ENCODE peak calls at places on chromosome 5, in nine cellular contexts. I is kidney glomerular epithelial cell, E is EH, G is endothelial cell, J is mucosa of descending colon, F is BJ, O is progenitor cell of endocrine pancreas, A is RWPE2, K is PC-9. C is an unnamed sample.

GRCh38 chr5:45691656-45692055 is 4.5 kb downstream of the HCN1 start:
- DNase-seq in I (no peak), E (no peak), G (no peak), J (no peak), F (no peak), O (no peak), A (no peak), K (no peak), C (no peak)

GRCh38 chr5:147780924-147781530 is 1.5 kb downstream of the JAKMIP2 start:
- DNase-seq in I (no peak), E (no peak), G (no peak), J (no peak), F (no peak), O (no peak), A (no peak), K (no peak), C (no peak)

GRCh38 chr5:84260140-84260539 is 124.5 kb downstream of the EDIL3 start:
- DNase-seq in I (no peak), E (no peak), G (no peak), J (no peak), F (no peak), O (no peak), A (no peak), K (no peak), C (no peak)

GRCh38 chr5:168613996-168614395 is 34.8 kb upstream of the PANK3 start:
- DNase-seq in I (no peak), E (no peak), G (no peak), J (no peak), F (no peak), O (no peak), A (no peak), K (no peak), C (no peak)

GRCh38 chr5:168611163-168611562 is 32.0 kb upstream of the PANK3 start:
- DNase-seq in I (no peak), E (peak), G (no peak), J (no peak), F (no peak), O (no peak), A (no peak), K (no peak), C (peak)

GRCh38 chr5:125011014-125011413 is 264.6 kb upstream of the ZNF608 start:
- DNase-seq in I (no peak), E (no peak), G (no peak), J (no peak), F (no peak), O (no peak), A (no peak), K (no peak), C (no peak)

GRCh38 chr5:171534009-171534895 is 114.8 kb downstream of the FGF18 start:
- DNase-seq in I (no peak), E (peak), G (no peak), J (no peak), F (no peak), O (no peak), A (no peak), K (peak), C (no peak)

GRCh38 chr5:66171349-66172344 is 27.5 kb downstream of the SREK1 start:
- DNase-seq in I (peak), E (peak), G (peak), J (no peak), F (peak), O (no peak), A (no peak), K (peak), C (peak)

GRCh38 chr5:97729938-97730337 is 546.9 kb upstream of the RIOK2 start:
- DNase-seq in I (no peak), E (no peak), G (no peak), J (no peak), F (no peak), O (no peak), A (no peak), K (no peak), C (no peak)

GRCh38 chr5:155106221-155106620 is 92.7 kb downstream of the KIF4B start:
- DNase-seq in I (no peak), E (no peak), G (no peak), J (no peak), F (no peak), O (no peak), A (no peak), K (no peak), C (no peak)

GRCh38 chr5:174837919-174838902 is 113.8 kb downstream of the MSX2 start:
- DNase-seq in I (no peak), E (peak), G (peak), J (no peak), F (peak), O (no peak), A (peak), K (no peak), C (peak)

GRCh38 chr5:150428106-150428876 is 15.6 kb upstream of the CD74 start:
- DNase-seq in I (peak), E (peak), G (no peak), J (peak), F (no peak), O (no peak), A (no peak), K (no peak), C (no peak)

GRCh38 chr5:54547711-54548250 is 30.2 kb downstream of the SNX18 start:
- DNase-seq in I (no peak), E (peak), G (no peak), J (no peak), F (no peak), O (no peak), A (no peak), K (peak), C (no peak)

GRCh38 chr5:87321605-87322004 is 53.9 kb downstream of the RASA1 start:
- DNase-seq in I (no peak), E (no peak), G (no peak), J (no peak), F (no peak), O (no peak), A (no peak), K (no peak), C (no peak)

C was measured in kidney epithelial cell.